ENCODE peak calls at places on chromosomes 5 and 9, in six cellular contexts. R is neural progenitor cell, K is HCT116, W is MM.1S, M is SK-N-SH, N is GM23248. I is an unnamed sample.

GRCh38 chr9:36306481-36307306 is 48.4 kb upstream of the GNE start:
- DNase-seq in R (no peak), K (no peak), W (no peak), M (no peak), N (no peak), I (peak)

GRCh38 chr5:56303511-56303910 is 70.4 kb upstream of the ANKRD55 start:
- DNase-seq in R (no peak), K (no peak), W (no peak), M (no peak), N (no peak), I (no peak)

GRCh38 chr5:14110196-14110595 is 32.9 kb upstream of the TRIO start:
- DNase-seq in R (no peak), K (no peak), W (no peak), M (no peak), N (peak), I (no peak)

GRCh38 chr5:179294131-179294780 is 51.0 kb downstream of the ADAMTS2 start:
- DNase-seq in R (no peak), K (no peak), W (no peak), M (no peak), N (peak), I (no peak)

GRCh38 chr9:127340721-127341120 is 56.2 kb upstream of the SLC2A8 start:
- DNase-seq in R (no peak), K (no peak), W (no peak), M (no peak), N (peak), I (no peak)

GRCh38 chr5:72234265-72234700 is 85.8 kb downstream of the MRPS27 start:
- DNase-seq in R (no peak), K (no peak), W (no peak), M (no peak), N (peak), I (peak)

GRCh38 chr5:132327278-132327959 is 33.2 kb downstream of the SLC22A4 start:
- DNase-seq in R (no peak), K (no peak), W (no peak), M (peak), N (peak), I (no peak)

GRCh38 chr5:180522350-180522749 is 28.2 kb downstream of the CNOT6 start:
- DNase-seq in R (no peak), K (no peak), W (no peak), M (no peak), N (peak), I (no peak)

GRCh38 chr5:40623480-40624420 is 56.0 kb upstream of the PTGER4 start:
- DNase-seq in R (no peak), K (no peak), W (no peak), M (no peak), N (no peak), I (no peak)

GRCh38 chr9:107539427-107540154 is 50.0 kb upstream of the KLF4 start:
- DNase-seq in R (peak), K (no peak), W (no peak), M (no peak), N (peak), I (peak)

GRCh38 chr9:129549684-129550083 is 71.2 kb downstream of the C9orf50 start:
- DNase-seq in R (peak), K (no peak), W (no peak), M (peak), N (peak), I (no peak)

GRCh38 chr9:120931278-120932085 is 4.9 kb upstream of the TRAF1 start:
- DNase-seq in R (no peak), K (no peak), W (peak), M (no peak), N (peak), I (peak)

GRCh38 chr9:128374221-128374675 is 3.1 kb downstream of the URM1 start:
- DNase-seq in R (no peak), K (no peak), W (no peak), M (no peak), N (no peak), I (no peak)

GRCh38 chr5:73031839-73032238 is 76.0 kb downstream of the FCHO2 start:
- DNase-seq in R (no peak), K (peak), W (no peak), M (peak), N (peak), I (peak)

GRCh38 chr9:89204811-89205210 is 26.2 kb upstream of the SHC3 start:
- DNase-seq in R (no peak), K (no peak), W (no peak), M (no peak), N (no peak), I (no peak)

GRCh38 chr5:173907686-173908371 is 19.7 kb downstream of the CPEB4 start:
- DNase-seq in R (no peak), K (no peak), W (peak), M (no peak), N (peak), I (peak)

GRCh38 chr5:159655757-159656409 is 260.4 kb upstream of the ADRA1B start:
- DNase-seq in R (no peak), K (no peak), W (no peak), M (no peak), N (no peak), I (peak)

GRCh38 chr9:117734523-117735314 is 30.5 kb downstream of the TLR4 start:
- DNase-seq in R (no peak), K (no peak), W (no peak), M (no peak), N (peak), I (no peak)

GRCh38 chr9:137407590-137408300 is 15.2 kb downstream of the EXD3 start:
- DNase-seq in R (no peak), K (no peak), W (no peak), M (no peak), N (peak), I (no peak)

GRCh38 chr9:112061152-112061740 is 113.9 kb downstream of the SUSD1 start:
- DNase-seq in R (no peak), K (peak), W (peak), M (peak), N (peak), I (peak)

GRCh38 chr5:77168187-77168883 is 42.1 kb upstream of the PDE8B start:
- DNase-seq in R (no peak), K (no peak), W (no peak), M (no peak), N (peak), I (peak)

GRCh38 chr5:32076699-32077695 is 97.1 kb downstream of the GOLPH3 start:
- DNase-seq in R (peak), K (peak), W (peak), M (peak), N (peak), I (peak)

GRCh38 chr5:173535976-173536639 is 80.3 kb downstream of the BOD1 start:
- DNase-seq in R (no peak), K (no peak), W (no peak), M (no peak), N (peak), I (peak)

GRCh38 chr5:172102913-172103629 is 85.0 kb downstream of the STK10 start:
- DNase-seq in R (peak), K (peak), W (no peak), M (no peak), N (peak), I (peak)

GRCh38 chr5:116885825-116886224 is 311.2 kb upstream of the SEMA6A start:
- DNase-seq in R (no peak), K (no peak), W (no peak), M (no peak), N (no peak), I (no peak)

GRCh38 chr5:139306197-139306596 is 12.7 kb downstream of the MATR3 start:
- DNase-seq in R (no peak), K (no peak), W (peak), M (no peak), N (no peak), I (no peak)

GRCh38 chr5:168005093-168005492 is 286.4 kb upstream of the WWC1 start:
- DNase-seq in R (no peak), K (no peak), W (no peak), M (no peak), N (peak), I (no peak)

GRCh38 chr5:64653776-64654175 is 36.5 kb upstream of the SHISAL2B start:
- DNase-seq in R (no peak), K (no peak), W (no peak), M (no peak), N (peak), I (no peak)

GRCh38 chr5:17428176-17428800 is 69.7 kb upstream of the TAF11L2 start:
- DNase-seq in R (no peak), K (no peak), W (no peak), M (no peak), N (no peak), I (no peak)

GRCh38 chr9:35923927-35924763 is 14.9 kb downstream of the SPAAR start:
- DNase-seq in R (no peak), K (peak), W (peak), M (no peak), N (peak), I (peak)

GRCh38 chr5:103232393-103232999 is 26.1 kb upstream of the MACIR start:
- DNase-seq in R (no peak), K (peak), W (peak), M (peak), N (peak), I (peak)

GRCh38 chr5:150589791-150590601 is 50.5 kb upstream of the SYNPO start:
- DNase-seq in R (peak), K (no peak), W (no peak), M (peak), N (peak), I (no peak)

GRCh38 chr9:135933114-135933513 is 25.8 kb upstream of the CAMSAP1 start:
- DNase-seq in R (no peak), K (no peak), W (no peak), M (no peak), N (no peak), I (no peak)

GRCh38 chr5:149996186-149996890 is 4.1 kb downstream of the TIGD6 start:
- DNase-seq in R (no peak), K (no peak), W (no peak), M (no peak), N (no peak), I (no peak)

GRCh38 chr5:172744106-172745104 is 26.6 kb downstream of the DUSP1 start:
- DNase-seq in R (no peak), K (no peak), W (no peak), M (no peak), N (no peak), I (no peak)

GRCh38 chr5:1221721-1222120 is 3.5 kb upstream of the SLC6A18 start:
- DNase-seq in R (no peak), K (no peak), W (no peak), M (no peak), N (no peak), I (no peak)

GRCh38 chr5:8905021-8905420 is 640.9 kb downstream of the SEMA5A start:
- DNase-seq in R (no peak), K (no peak), W (no peak), M (no peak), N (peak), I (peak)

GRCh38 chr5:71384706-71385105 is 70.7 kb upstream of the BDP1 start:
- DNase-seq in R (no peak), K (no peak), W (no peak), M (no peak), N (no peak), I (no peak)

GRCh38 chr5:38208782-38209378 is 49.5 kb upstream of the EGFLAM start:
- DNase-seq in R (peak), K (peak), W (peak), M (peak), N (peak), I (peak)

GRCh38 chr9:77521091-77521490 is 127.0 kb downstream of the GNA14 start:
- DNase-seq in R (no peak), K (no peak), W (no peak), M (no peak), N (no peak), I (no peak)

GRCh38 chr5:156121834-156122386 is 205.1 kb upstream of the SGCD start:
- DNase-seq in R (no peak), K (no peak), W (no peak), M (no peak), N (peak), I (no peak)
- TF ChIP-seq EZH2phosphoT487 in R (no peak), K (no peak), W (no peak), M (no peak), N (no peak), I (no peak)

DNA sequence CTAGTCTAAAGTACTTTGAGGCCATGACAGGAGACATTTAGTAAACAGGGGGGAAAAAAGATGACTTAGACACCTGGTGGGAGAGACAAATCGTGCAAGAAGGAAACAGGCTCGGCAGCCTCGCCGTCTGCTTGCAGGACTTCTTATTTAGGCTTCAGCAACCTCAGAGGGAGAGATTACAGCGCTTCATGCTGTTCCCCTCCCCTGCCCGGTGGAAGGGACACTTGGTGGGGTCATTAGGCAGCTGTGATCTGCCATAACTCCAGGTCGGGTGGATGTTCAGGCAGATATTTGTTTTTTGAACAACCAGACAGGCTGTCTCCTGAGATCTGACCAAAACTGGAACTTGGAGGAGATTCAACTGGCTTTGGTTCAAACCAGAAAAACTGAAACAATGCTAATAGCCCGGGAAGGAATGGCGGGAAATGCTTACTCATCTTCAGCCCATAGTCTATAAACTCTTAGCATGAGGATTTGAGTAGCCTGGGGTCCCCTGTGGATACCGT is 38.1 kb upstream of the CD180 start:
- DNase-seq in R (no peak), K (no peak), W (no peak), M (no peak), N (peak), I (peak)
- H3K9ac ChIP-seq in R (no peak), K (no peak), W (no peak), M (no peak), N (no peak), I (no peak)

DNA sequence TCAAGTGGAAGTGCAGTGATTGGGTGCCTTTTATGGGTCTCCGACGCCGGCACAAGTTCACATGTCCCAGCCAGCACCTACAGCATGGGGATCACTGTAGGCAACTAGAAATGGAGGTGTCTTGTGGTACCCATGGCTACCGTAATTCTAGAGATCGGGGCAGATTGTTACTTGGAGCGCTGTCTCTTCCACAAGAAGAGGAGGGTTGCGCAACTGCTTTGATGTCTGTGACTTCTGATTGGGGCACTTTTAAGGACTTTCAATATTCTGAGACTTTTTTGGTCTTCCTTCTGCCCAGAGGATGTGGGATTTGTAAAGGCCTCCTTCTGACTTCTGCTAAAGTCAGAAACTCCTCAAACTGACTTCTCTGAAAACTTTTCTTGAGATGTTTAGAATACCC is 41.9 kb downstream of the GLRX start:
- DNase-seq in R (no peak), K (no peak), W (no peak), M (no peak), N (peak), I (no peak)
- TF ChIP-seq EZH2phosphoT487 in R (no peak), K (no peak), W (no peak), M (no peak), N (no peak), I (no peak)

DNA sequence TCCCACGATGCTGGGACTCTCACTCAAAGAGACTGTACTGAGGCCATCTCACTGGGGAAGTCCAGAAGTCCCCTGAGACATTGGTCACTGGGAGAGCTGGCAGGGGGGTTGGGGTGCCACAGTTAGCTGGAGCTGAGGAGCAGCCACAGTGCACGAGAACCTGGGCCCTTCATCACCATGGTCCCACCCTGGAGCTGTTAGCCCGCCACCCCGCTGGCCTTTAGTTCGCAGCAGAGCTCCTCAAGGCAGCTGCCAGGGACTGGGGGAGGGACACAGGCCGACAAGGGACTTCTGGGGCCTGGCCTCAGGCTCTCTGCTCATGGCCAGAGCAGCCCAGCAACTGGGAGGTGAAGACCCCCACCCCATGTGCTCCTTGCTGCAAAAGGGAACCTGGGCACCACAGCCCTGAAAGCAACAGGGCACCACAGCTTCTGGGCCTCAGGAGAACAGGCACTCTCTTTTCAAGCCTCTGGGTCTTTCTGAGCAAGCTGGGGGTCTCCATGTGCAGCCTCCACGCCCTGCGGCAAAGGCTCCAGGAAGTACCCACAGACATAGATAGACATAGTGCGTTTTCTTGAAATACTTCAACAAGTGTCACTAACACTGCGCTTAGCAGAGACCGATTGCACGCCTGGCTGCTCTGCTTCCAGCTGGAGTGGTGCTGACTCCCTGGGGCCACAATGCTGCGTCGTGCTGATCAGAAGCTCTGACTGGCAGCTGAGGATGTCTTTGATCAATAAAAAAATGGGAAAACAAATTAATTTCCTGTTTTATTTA is 46.0 kb downstream of the VAV2 start:
- DNase-seq in R (no peak), K (no peak), W (no peak), M (no peak), N (no peak), I (no peak)
- H3K9ac ChIP-seq in R (no peak), K (no peak), W (no peak), M (no peak), N (no peak), I (no peak)

GRCh38 chr5:95530441-95530840 is 24.3 kb downstream of the SKIC3 start:
- DNase-seq in R (no peak), K (no peak), W (no peak), M (no peak), N (peak), I (peak)
- TF ChIP-seq EZH2phosphoT487 in R (no peak), K (no peak), W (no peak), M (no peak), N (no peak), I (no peak)

DNA sequence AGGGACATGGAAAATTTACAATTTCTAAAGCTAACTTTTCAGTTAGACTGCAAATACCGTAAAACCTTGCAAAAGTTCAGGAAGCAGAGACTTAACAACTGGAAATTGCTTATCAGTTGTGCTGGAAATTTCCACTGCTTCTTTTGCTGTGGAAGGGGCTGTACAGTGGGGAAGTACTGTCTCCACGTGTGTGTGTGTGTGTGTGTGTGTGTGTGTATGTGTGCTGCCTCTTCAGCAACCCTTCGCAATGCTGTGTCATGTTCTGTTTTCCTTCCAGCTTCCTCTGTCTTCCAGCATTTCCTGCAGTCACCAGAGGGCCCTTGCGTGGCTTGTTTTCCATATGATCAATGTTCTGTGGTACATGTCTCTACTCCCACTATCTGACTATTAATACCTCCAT is 87.5 kb upstream of the RANBP3L start:
- DNase-seq in R (no peak), K (no peak), W (no peak), M (no peak), N (no peak), I (no peak)
- H3K9ac ChIP-seq in R (no peak), K (no peak), W (no peak), M (no peak), N (no peak), I (no peak)

DNA sequence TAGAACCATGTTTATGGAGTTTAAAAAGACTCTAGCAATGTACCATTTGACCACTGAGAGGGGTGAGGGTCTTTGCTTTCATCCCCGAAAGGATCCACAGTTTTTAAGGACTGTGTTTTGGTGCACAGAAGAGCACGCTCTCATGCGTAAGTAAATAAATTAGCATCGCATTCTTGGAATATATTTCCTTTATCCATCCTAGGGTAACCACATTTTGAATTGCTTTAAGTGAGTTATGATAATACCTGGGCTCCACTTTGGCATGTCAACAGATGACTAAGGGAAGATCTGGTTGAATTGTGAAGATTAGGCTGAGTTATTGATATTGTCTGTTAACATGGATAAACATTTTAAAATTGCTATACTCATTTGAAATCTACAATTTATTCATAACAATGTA is 89.4 kb upstream of the EDIL3 start:
- DNase-seq in R (no peak), K (no peak), W (no peak), M (no peak), N (no peak), I (no peak)
- TF ChIP-seq EZH2phosphoT487 in R (no peak), K (no peak), W (no peak), M (no peak), N (no peak), I (no peak)

I was measured in PC-3.